ENCODE peak calls at places on chromosomes 13 and 19, in ten cellular contexts. One of them, this sample, is unnamed.

GRCh38 chr19:3098515-3099346 is 4.6 kb downstream of the GNA11 start:
- DNase-seq in H9: no peak
- DNase-seq in NCI-H446: no peak
- DNase-seq in GM23248: peak
- DNase-seq in activated naive CD8-positive, alpha-beta T cell treated with anti-CD3 and anti-CD28 coated beads, Interleukin-2, amount 50 U/mL, for 24 hours: no peak
- DNase-seq in ovary: peak
- DNase-seq in NCI-H226: no peak
- DNase-seq in AG08396: peak
- DNase-seq in hypothalamus: no peak
- DNase-seq in left cardiac atrium: peak
- DNase-seq in this sample: peak

GRCh38 chr19:46975918-46976782 is 43.5 kb upstream of the NPAS1 start:
- DNase-seq in activated naive CD8-positive, alpha-beta T cell treated with anti-CD3 and anti-CD28 coated beads, Interleukin-2, amount 50 U/mL, for 24 hours: no peak
- DNase-seq in hypothalamus: peak
- DNase-seq in NCI-H446: peak
- DNase-seq in left cardiac atrium: peak
- DNase-seq in GM23248: peak
- DNase-seq in ovary: peak
- DNase-seq in AG08396: peak
- DNase-seq in NCI-H226: peak
- DNase-seq in H9: peak
- DNase-seq in this sample: peak

GRCh38 chr13:93226623-93227279 is at the start of gene GPC6:
- DNase-seq in GM23248: peak
- DNase-seq in ovary: peak
- DNase-seq in NCI-H446: peak
- DNase-seq in activated naive CD8-positive, alpha-beta T cell treated with anti-CD3 and anti-CD28 coated beads, Interleukin-2, amount 50 U/mL, for 24 hours: no peak
- DNase-seq in NCI-H226: peak
- DNase-seq in H9: peak
- DNase-seq in hypothalamus: peak
- DNase-seq in AG08396: peak
- DNase-seq in left cardiac atrium: peak
- DNase-seq in this sample: peak

GRCh38 chr13:109818891-109819290 is 32.5 kb upstream of the IRS2 start:
- DNase-seq in GM23248: peak
- DNase-seq in ovary: no peak
- DNase-seq in NCI-H226: no peak
- DNase-seq in hypothalamus: no peak
- DNase-seq in NCI-H446: no peak
- DNase-seq in activated naive CD8-positive, alpha-beta T cell treated with anti-CD3 and anti-CD28 coated beads, Interleukin-2, amount 50 U/mL, for 24 hours: no peak
- DNase-seq in AG08396: no peak
- DNase-seq in left cardiac atrium: no peak
- DNase-seq in H9: no peak
- DNase-seq in this sample: peak

GRCh38 chr19:4911786-4912672 is 2.7 kb downstream of the UHRF1 start:
- DNase-seq in AG08396: peak
- DNase-seq in activated naive CD8-positive, alpha-beta T cell treated with anti-CD3 and anti-CD28 coated beads, Interleukin-2, amount 50 U/mL, for 24 hours: peak
- DNase-seq in NCI-H446: peak
- DNase-seq in hypothalamus: peak
- DNase-seq in NCI-H226: peak
- DNase-seq in H9: no peak
- DNase-seq in ovary: peak
- DNase-seq in left cardiac atrium: peak
- DNase-seq in GM23248: peak
- DNase-seq in this sample: peak

GRCh38 chr13:114027046-114027760 is 53.3 kb upstream of the C13orf46 start:
- DNase-seq in left cardiac atrium: peak
- DNase-seq in ovary: peak
- DNase-seq in NCI-H446: no peak
- DNase-seq in H9: no peak
- DNase-seq in activated naive CD8-positive, alpha-beta T cell treated with anti-CD3 and anti-CD28 coated beads, Interleukin-2, amount 50 U/mL, for 24 hours: no peak
- DNase-seq in AG08396: peak
- DNase-seq in hypothalamus: no peak
- DNase-seq in NCI-H226: no peak
- DNase-seq in GM23248: no peak
- DNase-seq in this sample: peak

GRCh38 chr13:114099191-114099590 is 33.2 kb downstream of the RASA3 start:
- DNase-seq in H9: peak
- DNase-seq in ovary: peak
- DNase-seq in AG08396: peak
- DNase-seq in left cardiac atrium: peak
- DNase-seq in GM23248: peak
- DNase-seq in activated naive CD8-positive, alpha-beta T cell treated with anti-CD3 and anti-CD28 coated beads, Interleukin-2, amount 50 U/mL, for 24 hours: no peak
- DNase-seq in NCI-H226: peak
- DNase-seq in NCI-H446: no peak
- DNase-seq in hypothalamus: peak
- DNase-seq in this sample: peak

GRCh38 chr13:112943309-112944125 is 25.5 kb upstream of the MCF2L start:
- DNase-seq in ovary: peak
- DNase-seq in NCI-H226: no peak
- DNase-seq in left cardiac atrium: peak
- DNase-seq in H9: peak
- DNase-seq in hypothalamus: no peak
- DNase-seq in AG08396: peak
- DNase-seq in activated naive CD8-positive, alpha-beta T cell treated with anti-CD3 and anti-CD28 coated beads, Interleukin-2, amount 50 U/mL, for 24 hours: peak
- DNase-seq in NCI-H446: no peak
- DNase-seq in GM23248: peak
- DNase-seq in this sample: peak

GRCh38 chr19:44626067-44626624 is 12.8 kb downstream of the IGSF23 start:
- DNase-seq in left cardiac atrium: no peak
- DNase-seq in NCI-H226: peak
- DNase-seq in hypothalamus: no peak
- DNase-seq in GM23248: peak
- DNase-seq in activated naive CD8-positive, alpha-beta T cell treated with anti-CD3 and anti-CD28 coated beads, Interleukin-2, amount 50 U/mL, for 24 hours: no peak
- DNase-seq in AG08396: peak
- DNase-seq in NCI-H446: no peak
- DNase-seq in ovary: no peak
- DNase-seq in H9: no peak
- DNase-seq in this sample: peak